ENCODE peak calls at places on chromosomes 16 and 17, in six cellular contexts. S is NCI-H774; C is stimulated activated CD4-positive, alpha-beta T cell treated with anti-CD3 and anti-CD28 coated beads, Interleukin-15, amount 100 ng/mL, for 1 hour; T is endothelial cell; J is left cardiac atrium; Y is T-helper 2 cell. A is an unnamed sample.
A peak's percentile ranks its signal among the peaks of the same experiment; 100 is the strongest.

GRCh38 chr17:66677201-66677981 is 157.5 kb upstream of the CACNG5 start:
- DNase-seq in S (no peak), C (no peak), T (no peak), J (no peak), Y (no peak), A (no peak)

GRCh38 chr17:1110844-1111598 is 68.8 kb downstream of the ABR start:
- DNase-seq in S (no peak), C (no peak), T (no peak), J (peak; percentile 83), Y (no peak), A (no peak)

GRCh38 chr16:53372942-53373871 is 61.1 kb upstream of the RBL2 start:
- DNase-seq in S (peak; percentile 75), C (peak; percentile 75), T (peak; percentile 17), J (no peak), Y (peak; percentile 71), A (peak; percentile 91)

GRCh38 chr17:43175213-43176118 is 4.5 kb downstream of the NBR1 start:
- DNase-seq in S (no peak), C (no peak), T (no peak), J (no peak), Y (no peak), A (no peak)

GRCh38 chr16:67415872-67416793 is at the start of gene ZDHHC1:
- DNase-seq in S (peak; percentile 30), C (peak; percentile 40), T (peak; percentile 86), J (peak; percentile 86), Y (peak; percentile 36), A (peak; percentile 86)

GRCh38 chr16:660459-661183 is 7.3 kb upstream of the RHOT2 start:
- DNase-seq in S (peak; percentile 75), C (peak; percentile 55), T (peak; percentile 91), J (peak; percentile 92), Y (no peak), A (peak; percentile 96)

GRCh38 chr16:81480856-81481821 is 36.5 kb downstream of the CMIP start:
- DNase-seq in S (no peak), C (no peak), T (no peak), J (peak; percentile 59), Y (no peak), A (no peak)

GRCh38 chr17:69358688-69359596 is 32.0 kb upstream of the ABCA5 start:
- DNase-seq in S (no peak), C (no peak), T (peak; percentile 8), J (no peak), Y (no peak), A (peak; percentile 92)

GRCh38 chr17:67137026-67137370 is 92.6 kb downstream of the CACNG1 start:
- DNase-seq in S (no peak), C (no peak), T (no peak), J (no peak), Y (no peak), A (no peak)

GRCh38 chr17:54270499-54270898 is 447.8 kb downstream of the KIF2B start:
- DNase-seq in S (no peak), C (no peak), T (no peak), J (no peak), Y (no peak), A (no peak)

GRCh38 chr16:57544129-57544653 is 1.7 kb downstream of the ADGRG5 start:
- DNase-seq in S (no peak), C (no peak), T (no peak), J (no peak), Y (peak; percentile 43), A (no peak)

GRCh38 chr16:2874584-2875362 is 8.2 kb upstream of the FLYWCH2 start:
- DNase-seq in S (peak; percentile 22), C (peak; percentile 54), T (peak; percentile 70), J (peak; percentile 85), Y (peak; percentile 47), A (peak; percentile 84)

GRCh38 chr17:75652934-75653549 is 13.9 kb downstream of the RECQL5 start:
- DNase-seq in S (no peak), C (no peak), T (peak; percentile 57), J (no peak), Y (no peak), A (peak; percentile 84)

GRCh38 chr16:26863971-26864370 is 202.8 kb upstream of the C16orf82 start:
- DNase-seq in S (no peak), C (no peak), T (no peak), J (no peak), Y (no peak), A (no peak)

GRCh38 chr16:23147666-23148065 is 1.6 kb downstream of the USP31 start:
- DNase-seq in S (no peak), C (no peak), T (no peak), J (no peak), Y (no peak), A (no peak)

GRCh38 chr17:49455226-49455968 is 39.7 kb upstream of the NGFR start:
- DNase-seq in S (no peak), C (no peak), T (no peak), J (no peak), Y (no peak), A (no peak)

GRCh38 chr17:29388937-29389336 is 1.2 kb upstream of the TAOK1 start:
- DNase-seq in S (no peak), C (no peak), T (no peak), J (no peak), Y (no peak), A (no peak)

GRCh38 chr16:47728229-47728628 is 267.1 kb downstream of the PHKB start:
- DNase-seq in S (no peak), C (no peak), T (no peak), J (no peak), Y (no peak), A (no peak)

GRCh38 chr17:16048797-16049449 is 49.3 kb downstream of the TTC19 start:
- DNase-seq in S (no peak), C (no peak), T (no peak), J (no peak), Y (no peak), A (no peak)

GRCh38 chr17:82551779-82552457 is 32.4 kb downstream of the FOXK2 start:
- DNase-seq in S (peak; percentile 54), C (peak; percentile 56), T (peak; percentile 68), J (peak; percentile 77), Y (peak; percentile 46), A (peak; percentile 53)

GRCh38 chr16:50093607-50094570 is 28.1 kb downstream of the HEATR3 start:
- DNase-seq in S (no peak), C (no peak), T (no peak), J (peak; percentile 73), Y (peak; percentile 2), A (no peak)

GRCh38 chr16:87964049-87964448 is 12.8 kb downstream of the BANP start:
- DNase-seq in S (no peak), C (no peak), T (no peak), J (no peak), Y (no peak), A (no peak)

GRCh38 chr16:86044241-86044671 is 145.3 kb downstream of the IRF8 start:
- DNase-seq in S (no peak), C (peak; percentile 25), T (peak; percentile 84), J (peak; percentile 50), Y (no peak), A (peak; percentile 92)

GRCh38 chr16:87823146-87823929 is 46.0 kb downstream of the SLC7A5 start:
- DNase-seq in S (no peak), C (no peak), T (no peak), J (no peak), Y (peak; percentile 11), A (no peak)

GRCh38 chr17:79338589-79338988 is 264.0 kb downstream of the ENGASE start:
- DNase-seq in S (no peak), C (no peak), T (no peak), J (no peak), Y (no peak), A (no peak)

GRCh38 chr17:18172528-18173278 is 10.9 kb upstream of the ALKBH5 start:
- DNase-seq in S (no peak), C (no peak), T (no peak), J (no peak), Y (no peak), A (peak; percentile 34)